ENCODE peak calls at places on chromosomes 2 and 18, in four cellular contexts. F is A549, P is AG10803, U is BJ. M is an unnamed sample.

GRCh38 chr2:226692521-226693126 is 107.0 kb downstream of the IRS1 start:
- DNase-seq in P (no peak), U (no peak), F (no peak), M (no peak)

GRCh38 chr2:69171829-69172228 is 158.8 kb downstream of the ANTXR1 start:
- DNase-seq in U (no peak), F (no peak), P (no peak), M (no peak)

GRCh38 chr2:108975613-108976435 is 13.2 kb downstream of the EDAR start:
- DNase-seq in F (no peak), U (no peak), P (no peak), M (no peak)

GRCh38 chr2:214737188-214737587 is 72.3 kb downstream of the BARD1 start:
- DNase-seq in P (no peak), U (no peak), F (no peak), M (no peak)

GRCh38 chr2:234495076-234495800 is 1.6 kb downstream of the ARL4C start:
- DNase-seq in P (peak), F (peak), U (no peak), M (no peak)

GRCh38 chr2:12606472-12607000 is 110.2 kb upstream of the TRIB2 start:
- DNase-seq in P (peak), F (no peak), U (peak), M (peak)

GRCh38 chr2:164696634-164697033 is 75.4 kb upstream of the GRB14 start:
- DNase-seq in F (peak), P (no peak), U (no peak), M (no peak)

GRCh38 chr2:110674620-110675555 is 3.0 kb downstream of the BUB1 start:
- DNase-seq in U (no peak), P (peak), F (peak), M (peak)

GRCh38 chr2:241818229-241818942 is 9.4 kb downstream of the NEU4 start:
- DNase-seq in F (no peak), U (no peak), P (no peak), M (no peak)

GRCh38 chr2:222703866-222704265 is 32.4 kb downstream of the MOGAT1 start:
- DNase-seq in F (no peak), U (no peak), P (no peak), M (peak)

GRCh38 chr2:240928476-240929363 is 22.6 kb downstream of the CROCC2 start:
- DNase-seq in F (no peak), U (no peak), P (no peak), M (no peak)

GRCh38 chr18:48488388-48488850 is 50.4 kb upstream of the CTIF start:
- DNase-seq in F (peak), P (peak), U (peak), M (peak)

GRCh38 chr2:27730980-27731691 is 40.4 kb upstream of the MRPL33 start:
- DNase-seq in P (no peak), U (no peak), F (no peak), M (no peak)

GRCh38 chr2:181683518-181684453 is 3.5 kb upstream of the NEUROD1 start:
- DNase-seq in F (no peak), P (peak), U (no peak), M (peak)

DNA sequence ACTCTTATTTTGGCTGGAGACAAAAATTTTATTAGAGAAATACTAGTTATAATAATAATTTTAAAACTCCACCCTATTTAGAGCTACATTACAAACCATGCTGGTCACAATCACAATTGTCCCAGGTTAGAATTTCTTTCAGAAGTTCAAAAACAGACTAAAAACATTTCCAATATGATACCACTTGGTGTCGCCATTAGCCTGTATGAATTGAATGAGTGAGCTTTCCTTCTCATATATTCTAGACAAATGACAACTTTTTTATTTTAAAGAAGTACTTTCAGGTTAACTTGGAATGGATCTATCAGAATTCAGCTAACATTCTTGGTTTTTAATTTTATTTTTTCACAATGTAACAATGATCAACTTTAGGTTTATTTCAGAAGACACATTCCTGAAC is 48.0 kb downstream of the SERPINB8 start:
- DNase-seq in P (peak), U (no peak), F (peak), M (no peak)
- TF ChIP-seq CTCF in P (peak), U (peak), F (peak), M (peak)

GRCh38 chr2:102975996-102976636 is 214.3 kb downstream of the TMEM182 start:
- DNase-seq in F (peak), P (peak), U (no peak), M (no peak)
- TF ChIP-seq CTCF in F (peak), P (peak), U (peak), M (no peak)

DNA sequence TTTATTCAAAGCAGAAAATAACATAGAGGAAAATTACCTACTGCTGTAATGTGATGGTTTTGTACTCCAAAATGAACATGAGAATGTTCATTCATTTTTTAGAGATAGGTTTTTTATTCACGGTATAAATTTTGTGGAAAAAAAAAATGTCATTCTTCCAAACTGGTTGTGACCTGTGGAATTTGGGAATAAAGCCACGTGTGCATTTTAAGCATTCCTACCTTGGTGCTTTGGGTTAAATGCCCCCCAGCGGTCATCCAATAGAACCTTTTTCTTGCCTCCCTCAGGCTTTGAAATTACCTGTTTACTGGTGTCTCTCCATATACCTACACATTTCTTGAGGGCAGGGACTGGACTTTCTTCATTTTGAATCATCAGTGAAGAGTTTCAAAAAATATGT is 740.7 kb downstream of the DPP10 start:
- DNase-seq in P (no peak), F (no peak), U (no peak), M (no peak)
- TF ChIP-seq CTCF in P (no peak), F (no peak), U (no peak), M (no peak)

DNA sequence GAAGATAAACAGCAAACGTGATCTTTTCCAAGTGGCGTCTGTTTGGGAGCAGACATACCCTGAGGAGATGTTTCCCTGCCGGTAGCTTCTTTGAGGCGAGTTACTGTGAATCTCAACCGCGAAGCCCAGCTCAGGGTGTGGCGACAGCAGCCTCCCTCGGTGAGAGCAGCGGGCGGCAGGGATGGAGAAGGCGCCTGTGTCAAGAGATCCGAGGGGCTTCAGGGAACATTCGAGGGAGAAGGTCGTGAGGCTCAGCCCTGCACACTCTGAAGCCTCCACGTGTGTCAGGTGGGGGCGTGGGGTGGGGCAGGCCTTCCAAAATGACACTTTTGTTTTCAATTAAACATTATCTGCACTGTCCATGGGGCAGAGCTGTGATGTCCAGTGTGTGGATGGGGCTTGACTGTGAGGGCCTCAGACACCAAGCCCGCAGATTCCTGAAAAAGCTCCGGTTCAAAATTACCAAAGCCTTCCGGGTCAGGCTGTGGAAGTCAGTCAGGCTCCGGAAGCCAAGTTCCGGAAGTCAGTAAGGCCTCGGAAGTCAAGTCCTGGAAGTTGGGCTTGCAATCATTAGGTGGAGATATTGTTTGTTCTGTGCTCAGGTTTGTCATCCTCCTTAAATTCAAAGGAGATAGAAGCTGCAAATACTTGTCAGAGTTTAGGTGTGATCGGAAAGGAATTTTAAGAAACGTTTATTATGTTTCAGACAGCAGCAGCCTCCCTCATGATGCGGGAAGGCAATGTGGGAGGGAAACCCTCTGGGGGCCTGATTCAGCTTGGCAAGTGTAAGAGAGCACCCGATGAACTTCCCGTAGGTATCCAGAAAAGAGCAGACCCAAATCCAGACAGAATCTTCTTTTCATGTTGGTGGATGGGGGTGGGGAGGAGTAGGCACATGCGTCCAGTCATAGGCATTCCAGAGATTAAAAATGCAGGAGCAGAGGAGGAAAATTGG is 20.7 kb downstream of the SMIM21 start:
- DNase-seq in U (no peak), F (no peak), P (no peak), M (no peak)
- TF ChIP-seq CTCF in U (no peak), F (no peak), P (no peak), M (no peak)

DNA sequence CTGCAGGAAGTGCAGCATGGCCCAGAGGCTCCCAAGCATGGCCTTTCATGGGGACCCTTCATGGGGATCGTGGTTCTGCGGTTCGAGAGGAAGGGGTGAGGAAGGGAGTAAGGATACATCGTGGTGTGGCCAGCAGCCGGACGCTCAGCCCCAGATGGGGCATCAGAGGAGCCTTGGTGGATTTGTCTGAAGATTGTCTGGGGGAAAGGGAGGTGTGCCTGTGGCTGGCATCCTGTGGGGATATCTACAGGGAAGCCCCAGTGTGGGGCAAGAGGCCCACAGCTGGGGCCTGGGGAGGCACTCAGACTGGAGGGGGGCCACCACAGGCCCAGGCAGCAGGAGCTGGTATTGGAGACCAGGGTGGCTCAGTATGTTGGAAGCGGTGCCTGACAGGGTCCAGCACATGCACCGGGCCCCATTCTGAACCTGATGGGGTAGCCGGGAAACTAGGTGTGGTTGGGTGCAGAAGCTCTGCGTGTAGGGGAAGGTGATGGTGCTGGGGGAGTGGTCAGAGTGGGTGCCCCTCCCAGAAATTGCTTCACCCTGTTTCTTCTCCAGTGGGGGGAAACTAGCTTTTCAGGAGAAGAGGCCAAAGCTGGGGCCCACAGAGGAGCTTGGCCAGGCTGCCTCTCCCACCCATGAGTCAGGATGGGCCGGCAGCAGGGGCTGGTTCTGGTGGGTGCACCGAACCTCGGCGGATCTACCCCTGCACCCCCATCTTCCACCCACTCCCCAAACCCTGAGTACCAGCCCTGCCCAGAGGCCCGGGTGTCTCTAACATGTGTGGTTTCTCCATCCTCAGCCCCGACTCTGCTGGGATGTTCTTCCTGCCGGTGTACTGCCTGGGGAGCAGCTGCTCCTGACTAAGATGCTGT is 274.4 kb upstream of the HDAC4 start:
- DNase-seq in U (no peak), P (no peak), F (no peak), M (no peak)
- TF ChIP-seq CTCF in U (no peak), P (no peak), F (no peak), M (no peak)

GRCh38 chr2:127640082-127641072 is 5.6 kb upstream of the GPR17 start:
- DNase-seq in P (no peak), U (no peak), F (no peak), M (no peak)
- TF ChIP-seq CTCF in P (peak), U (peak), F (peak), M (no peak)

GRCh38 chr2:46181306-46181705 is 115.9 kb upstream of the EPAS1 start:
- DNase-seq in F (no peak), P (peak), U (no peak), M (no peak)
- TF ChIP-seq CTCF in F (no peak), P (no peak), U (no peak), M (no peak)

GRCh38 chr18:13984080-13984479 is 68.7 kb upstream of the MC2R start:
- DNase-seq in P (no peak), F (no peak), U (no peak), M (no peak)

GRCh38 chr18:13983506-13983905 is 68.2 kb upstream of the MC2R start:
- DNase-seq in F (no peak), P (no peak), U (no peak), M (no peak)

GRCh38 chr18:13987956-13988355 is 72.6 kb upstream of the MC2R start:
- DNase-seq in F (no peak), U (no peak), P (no peak), M (no peak)

GRCh38 chr18:13982136-13982535 is 66.8 kb upstream of the MC2R start:
- DNase-seq in F (no peak), U (no peak), P (no peak), M (no peak)
- TF ChIP-seq CTCF in F (no peak), U (no peak), P (no peak), M (no peak)

GRCh38 chr18:62198259-62198658 is 11.2 kb downstream of the RELCH start:
- DNase-seq in U (no peak), P (peak), F (no peak), M (no peak)
- TF ChIP-seq CTCF in U (no peak), P (no peak), F (no peak), M (no peak)